ENCODE peak calls at places on chromosomes 2 and 18, in five cellular contexts. U is AG10803, L is heart right ventricle, K is pancreas, F is left lung. C is an unnamed sample.

GRCh38 chr2:27961997-27962396 is 71.5 kb downstream of the BABAM2 start:
- DNase-seq in F (no peak), U (peak; percentile 44), L (no peak), K (no peak), C (no peak)

GRCh38 chr18:31101148-31102019 is 837 bp downstream of the DSC2 start:
- DNase-seq in F (peak; percentile 96), K (peak; percentile 91), U (no peak), L (peak; percentile 82), C (no peak)

GRCh38 chr2:119888673-119889072 is 124.2 kb upstream of the EPB41L5 start:
- DNase-seq in L (no peak), U (peak; percentile 86), F (no peak), K (no peak), C (peak; percentile 63)

GRCh38 chr18:66271927-66272326 is 332.0 kb downstream of the CDH19 start:
- DNase-seq in K (no peak), L (no peak), F (no peak), U (no peak), C (no peak)

GRCh38 chr2:215764441-215765048 is 248.8 kb downstream of the MREG start:
- DNase-seq in L (no peak), K (no peak), U (peak; percentile 97), F (no peak), C (peak; percentile 84)

GRCh38 chr18:43870626-43871025 is 593.3 kb upstream of the SYT4 start:
- DNase-seq in F (no peak), U (no peak), L (no peak), K (no peak), C (no peak)

GRCh38 chr2:7725132-7725849 is 808.1 kb downstream of the RNF144A start:
- DNase-seq in U (peak; percentile 39), K (no peak), L (no peak), F (no peak), C (no peak)

GRCh38 chr2:29070542-29070941 is 3.8 kb downstream of the PCARE start:
- DNase-seq in K (no peak), L (no peak), F (no peak), U (no peak), C (no peak)

GRCh38 chr18:8814206-8814605 is 108.8 kb downstream of the MTCL1 start:
- DNase-seq in L (no peak), K (no peak), F (no peak), U (peak; percentile 72), C (no peak)

GRCh38 chr2:157206921-157207320 is 50.6 kb upstream of the GALNT5 start:
- DNase-seq in K (no peak), F (no peak), L (no peak), U (no peak), C (no peak)

GRCh38 chr18:9619545-9619944 is 5.2 kb upstream of the PPP4R1 start:
- DNase-seq in L (no peak), U (peak; percentile 65), F (no peak), K (no peak), C (no peak)

GRCh38 chr2:206482633-206483032 is 39.3 kb downstream of the ADAM23 start:
- DNase-seq in U (no peak), F (no peak), K (no peak), L (no peak), C (no peak)

GRCh38 chr2:9138507-9139085 is 68.0 kb upstream of the ASAP2 start:
- DNase-seq in U (no peak), K (no peak), F (no peak), L (no peak), C (no peak)

GRCh38 chr2:139411236-139411635 is 631.0 kb upstream of the NXPH2 start:
- DNase-seq in U (no peak), F (no peak), K (no peak), L (no peak), C (no peak)

GRCh38 chr2:28546242-28546641 is 50.4 kb downstream of the PLB1 start:
- DNase-seq in F (no peak), L (no peak), K (no peak), U (no peak), C (no peak)

GRCh38 chr2:25034081-25034480 is 7.8 kb upstream of the EFR3B start:
- DNase-seq in U (no peak), K (no peak), F (no peak), L (no peak), C (no peak)

GRCh38 chr18:10261315-10262276 is 192.8 kb upstream of the APCDD1 start:
- DNase-seq in L (no peak), K (no peak), U (no peak), F (no peak), C (no peak)

GRCh38 chr2:238025741-238026360 is 35.0 kb upstream of the SCLY start:
- DNase-seq in F (no peak), U (no peak), L (no peak), K (no peak), C (no peak)

GRCh38 chr2:187615364-187615763 is 61.1 kb upstream of the TFPI start:
- DNase-seq in U (peak; percentile 4), F (no peak), K (no peak), L (no peak), C (peak; percentile 4)

GRCh38 chr2:239727776-239728600 is 297.2 kb downstream of the NDUFA10 start:
- DNase-seq in U (no peak), L (peak; percentile 63), F (no peak), K (no peak), C (no peak)

GRCh38 chr2:65360441-65360840 is 72.0 kb downstream of the SPRED2 start:
- DNase-seq in K (no peak), U (no peak), L (no peak), F (no peak), C (no peak)

GRCh38 chr2:211745295-211746097 is 793.1 kb downstream of the ERBB4 start:
- DNase-seq in K (peak; percentile 35), L (no peak), F (no peak), U (peak; percentile 50), C (no peak)

GRCh38 chr2:67169417-67170140 is 227.6 kb upstream of the ETAA1 start:
- DNase-seq in K (no peak), F (no peak), L (no peak), U (peak; percentile 37), C (no peak)

GRCh38 chr2:140567734-140568133 is 1563.1 kb downstream of the LRP1B start:
- DNase-seq in L (no peak), F (no peak), K (no peak), U (no peak), C (no peak)

GRCh38 chr2:72579595-72580180 is 246.1 kb downstream of the EXOC6B start:
- DNase-seq in U (peak; percentile 66), K (no peak), F (no peak), L (no peak), C (no peak)

GRCh38 chr2:9538000-9538507 is 17.6 kb downstream of the ADAM17 start:
- DNase-seq in U (peak; percentile 97), L (no peak), K (no peak), F (no peak), C (no peak)

GRCh38 chr2:74850816-74851566 is 17.1 kb downstream of the HK2 start:
- DNase-seq in U (peak; percentile 58), F (no peak), L (no peak), K (no peak), C (no peak)

GRCh38 chr18:72107647-72108046 is 436.5 kb downstream of the CBLN2 start:
- DNase-seq in L (no peak), K (no peak), U (peak; percentile 2), F (no peak), C (no peak)

GRCh38 chr2:170530284-170530745 is 184.8 kb upstream of the SP5 start:
- DNase-seq in L (peak; percentile 73), U (no peak), K (peak; percentile 73), F (peak; percentile 80), C (peak; percentile 28)

GRCh38 chr2:158142568-158143332 is 41.1 kb downstream of the UPP2 start:
- DNase-seq in L (no peak), U (no peak), F (no peak), K (no peak), C (no peak)

GRCh38 chr2:157046396-157046795 is 211.1 kb upstream of the GALNT5 start:
- DNase-seq in F (no peak), L (no peak), U (no peak), K (no peak), C (no peak)

DNA sequence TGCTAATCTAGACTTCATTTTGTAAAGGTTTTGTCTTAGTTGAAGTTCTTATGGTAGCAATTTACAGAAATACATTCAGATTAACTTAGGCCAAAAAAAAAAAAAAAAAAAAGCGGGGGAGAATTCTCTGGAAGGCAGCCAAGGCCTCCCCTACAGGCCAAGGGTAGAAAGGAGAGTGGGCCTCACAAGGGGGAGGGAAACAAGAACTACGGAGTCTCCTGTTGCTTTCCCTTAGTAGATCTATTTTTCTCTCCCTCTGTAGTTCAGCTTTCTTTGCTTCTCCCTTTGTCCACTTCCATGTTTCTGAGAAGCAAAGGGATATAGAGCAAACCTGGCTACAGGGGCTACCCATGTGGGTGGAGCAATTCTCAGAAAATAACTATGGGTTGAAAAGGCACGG is 2.4 kb upstream of the STK11IP start:
- DNase-seq in F (no peak), L (no peak), U (no peak), K (no peak), C (no peak)
- TF ChIP-seq CTCF in F (no peak), L (no peak), U (no peak), K (no peak), C (no peak)

DNA sequence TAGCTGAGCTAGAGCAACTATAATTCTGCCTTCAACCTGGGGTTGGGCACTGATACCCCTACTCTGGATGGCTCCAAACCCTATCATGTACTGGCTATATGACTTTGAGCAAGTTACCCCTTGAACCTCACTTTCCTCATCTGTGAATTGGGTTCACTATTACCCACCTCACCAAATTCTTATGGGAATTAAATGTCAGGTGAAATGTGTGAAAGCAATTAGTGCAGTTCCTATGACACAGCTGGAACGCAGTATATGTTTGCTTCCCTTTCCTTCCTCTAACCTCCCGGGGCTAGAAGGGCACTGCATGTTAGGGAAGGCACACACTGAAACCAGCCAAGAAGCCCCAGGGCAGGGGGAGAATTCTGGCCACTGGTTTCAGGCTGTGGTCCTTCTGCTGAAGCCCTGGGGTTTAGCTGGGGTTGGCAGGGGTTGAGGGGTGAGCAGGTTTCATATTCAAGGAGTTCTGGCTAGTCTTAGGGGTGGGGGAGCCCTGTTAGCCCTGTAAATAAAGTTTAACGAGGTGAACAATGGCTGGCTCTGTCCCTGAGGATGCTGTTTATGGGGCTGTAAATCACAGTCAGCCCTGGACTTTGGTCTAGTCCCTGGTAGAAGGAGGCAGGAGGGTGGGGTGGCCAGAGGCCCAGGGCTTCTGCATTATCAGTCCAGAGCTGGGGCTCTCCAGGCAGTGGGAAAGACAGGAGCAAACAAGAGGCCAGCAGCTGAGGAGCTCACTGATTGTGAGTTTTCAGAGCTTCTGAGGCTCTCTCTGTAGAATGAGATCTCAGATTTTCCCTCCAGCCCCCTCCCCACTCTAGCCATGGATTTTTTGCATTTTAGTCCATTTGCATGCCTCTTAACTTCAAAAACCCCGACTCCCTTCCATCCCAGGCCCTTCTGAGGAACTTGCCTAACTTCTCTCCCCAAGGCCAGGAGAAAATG is 8.0 kb downstream of the PKDCC start:
- DNase-seq in F (no peak), L (no peak), K (peak; percentile 39), U (no peak), C (no peak)
- H3K4me3 ChIP-seq in F (no peak overlapping the region), L (no peak overlapping the region), K (no peak overlapping the region), U (no peak overlapping the region), C (no peak overlapping the region)

GRCh38 chr2:173720310-173720709 is 244.9 kb downstream of the SP3 start:
- DNase-seq in L (no peak), U (peak; percentile 4), K (no peak), F (no peak), C (no peak)
- TF ChIP-seq CTCF in L (no peak), U (peak; percentile 14), K (no peak), F (no peak), C (no peak)

DNA sequence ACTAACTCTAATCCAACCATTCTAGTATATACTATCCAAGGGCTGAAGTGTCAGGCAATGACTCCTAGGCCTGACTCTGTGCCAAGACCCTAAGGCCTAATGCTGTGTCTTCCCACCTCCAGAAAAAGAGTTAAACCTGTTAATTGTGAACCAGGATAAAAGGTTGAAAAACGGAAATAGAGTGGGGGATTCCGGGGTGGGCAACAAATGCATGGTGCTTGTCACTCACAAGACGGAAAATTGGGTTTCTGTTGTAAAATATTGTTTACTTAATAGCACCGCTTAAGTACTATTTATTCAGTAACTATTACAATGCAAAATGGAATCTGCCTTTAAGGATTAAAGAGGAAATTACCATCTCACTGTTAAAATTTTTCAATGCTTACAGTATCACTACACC is 3.2 kb downstream of the STK17B start:
- DNase-seq in F (no peak), U (no peak), K (no peak), L (no peak), C (no peak)
- H3K4me3 ChIP-seq in F (peak overlapping the region; percentile 87), U (no peak overlapping the region), K (no peak overlapping the region), L (no peak overlapping the region), C (peak overlapping the region; percentile 37)

C was measured in AG04449.